ENCODE peak calls at places on chromosomes 5 and 9, in five cellular contexts. E is A549, M is breast epithelium, N is GM12865, P is type B pancreatic cell. F is an unnamed sample.

GRCh38 chr9:21398955-21399489 is 9.9 kb upstream of the IFNA8 start:
- DNase-seq in E (no peak), M (no peak), N (no peak), P (no peak), F (no peak)

GRCh38 chr5:78964889-78965288 is 20.2 kb downstream of the ARSB start:
- DNase-seq in E (peak; percentile 77), M (no peak), N (peak; percentile 60), P (no peak), F (no peak)

GRCh38 chr5:14204785-14205321 is 61.7 kb downstream of the TRIO start:
- DNase-seq in E (peak; percentile 90), M (peak; percentile 44), N (peak; percentile 63), P (no peak), F (no peak)

GRCh38 chr9:124040186-124040920 is 28.8 kb downstream of the LHX2 start:
- DNase-seq in E (no peak), M (no peak), N (no peak), P (no peak), F (no peak)

GRCh38 chr9:121399126-121399882 is 29.3 kb upstream of the STOM start:
- DNase-seq in E (no peak), M (no peak), N (no peak), P (no peak), F (no peak)

GRCh38 chr9:99896119-99896518 is 10.3 kb upstream of the STX17 start:
- DNase-seq in E (no peak), M (no peak), N (no peak), P (no peak), F (no peak)

GRCh38 chr9:69388596-69388995 is 63.6 kb downstream of the ENTREP1 start:
- DNase-seq in E (no peak), M (no peak), N (no peak), P (no peak), F (no peak)

GRCh38 chr9:77648458-77649108 is 461 bp upstream of the GNA14 start:
- DNase-seq in E (no peak), M (peak; percentile 23), N (no peak), P (no peak), F (no peak)

GRCh38 chr9:107137495-107138202 is 145.4 kb upstream of the RAD23B start:
- DNase-seq in E (peak; percentile 32), M (no peak), N (peak; percentile 28), P (no peak), F (no peak)

GRCh38 chr5:88251048-88251711 is 17.5 kb downstream of the TMEM161B start:
- DNase-seq in E (no peak), M (no peak), N (no peak), P (no peak), F (no peak)

DNA sequence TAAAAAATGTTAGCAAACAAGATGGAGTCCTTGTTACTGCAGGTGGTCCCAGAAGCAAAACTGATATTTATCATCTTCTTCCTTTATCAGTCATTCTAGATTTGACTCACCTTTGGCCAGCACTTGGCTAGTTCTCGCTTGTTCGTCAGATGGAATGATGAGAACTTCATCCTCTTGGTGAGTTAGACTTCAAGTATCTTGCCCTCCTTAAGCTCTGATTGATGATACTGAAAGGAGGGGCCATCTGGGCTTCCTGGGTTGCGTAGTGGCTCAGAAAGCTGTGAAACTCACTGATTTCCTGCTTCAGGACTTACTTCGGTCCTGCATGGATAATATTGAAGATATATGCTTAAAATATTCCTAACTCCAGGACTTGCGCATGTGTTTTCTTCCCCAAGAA is 1248.2 kb upstream of the CDH9 start:
- DNase-seq in E (peak; percentile 11), M (no peak), N (no peak), P (no peak), F (no peak)
- TF ChIP-seq CTCF in E (no peak), M (no peak), N (no peak), P (no peak), F (no peak)

DNA sequence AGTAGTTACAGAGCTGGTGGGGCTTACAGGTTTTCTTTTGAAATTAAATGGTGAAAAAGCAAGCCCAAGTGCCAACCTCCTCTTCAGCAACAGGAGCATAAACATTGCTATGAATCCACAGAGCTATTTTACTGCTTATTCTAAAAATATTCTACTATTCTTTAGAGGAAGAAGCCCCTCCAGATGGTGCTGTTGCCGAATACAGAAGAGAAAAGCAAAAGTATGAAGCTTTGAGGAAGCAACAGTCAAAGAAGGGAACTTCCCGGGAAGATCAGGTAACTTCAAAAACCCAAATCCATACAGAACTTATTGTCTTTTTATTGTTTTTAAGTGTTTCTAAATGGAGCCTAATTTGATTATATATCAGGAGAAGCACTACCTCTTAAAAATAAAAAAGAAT is 202.8 kb downstream of the CWC27 start:
- DNase-seq in E (no peak), M (no peak), N (peak; percentile 1), P (no peak), F (no peak)
- TF ChIP-seq CTCF in E (no peak), M (no peak), N (no peak), P (no peak), F (no peak)

GRCh38 chr5:132103969-132104391 is 30.4 kb downstream of the CSF2 start:
- DNase-seq in E (no peak), M (no peak), N (peak; percentile 77), P (no peak), F (no peak)
- TF ChIP-seq CTCF in E (no peak), M (no peak), N (no peak), P (no peak), F (no peak)

DNA sequence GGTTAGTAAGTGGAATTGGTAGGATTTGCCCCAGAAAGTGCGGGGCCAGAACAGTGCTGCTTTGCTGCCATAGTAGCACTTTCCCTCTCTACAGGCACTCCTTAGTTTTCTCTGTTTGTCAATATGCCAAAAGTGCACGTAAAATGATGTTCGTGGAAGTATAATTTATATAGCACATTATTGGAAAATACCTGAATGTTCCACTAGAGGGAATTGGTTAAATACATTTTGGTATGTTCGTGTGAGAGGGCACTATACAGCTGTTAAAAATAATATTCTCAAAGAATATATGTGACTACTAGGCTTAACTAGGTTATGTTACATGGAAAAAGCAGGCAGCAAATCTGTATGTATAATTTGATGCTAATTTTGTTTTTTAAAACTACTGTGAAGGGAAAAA is 184.0 kb upstream of the GDNF start:
- DNase-seq in E (no peak), M (no peak), N (no peak), P (no peak), F (no peak)
- TF ChIP-seq CTCF in E (no peak), M (no peak), N (no peak), P (peak; percentile 60), F (no peak)

F was measured in vagina.